ENCODE peak calls at places on chromosome 10, in five cellular contexts. S is left ventricle myocardium inferior, D is tibial artery, C is dorsolateral prefrontal cortex, O is cardiac fibroblast. M is an unnamed sample.

GRCh38 chr10:34432589-34432988 is 382.5 kb downstream of the PARD3 start:
- DNase-seq in S (no peak), D (no peak), C (no peak), O (no peak), M (no peak)

GRCh38 chr10:12605580-12606405 is 256.4 kb downstream of the CAMK1D start:
- DNase-seq in S (peak; percentile 60), D (peak; percentile 91), C (peak; percentile 55), O (peak; percentile 27), M (peak; percentile 27)

GRCh38 chr10:88913157-88913556 is 33.1 kb downstream of the STAMBPL1 start:
- DNase-seq in S (no peak), D (no peak), C (no peak), O (peak; percentile 47), M (no peak)

GRCh38 chr10:99874341-99875085 is 92.1 kb downstream of the ABCC2 start:
- DNase-seq in S (no peak), D (no peak), C (no peak), O (no peak), M (no peak)

GRCh38 chr10:133442967-133443924 is 10.5 kb upstream of the SCART1 start:
- DNase-seq in S (no peak), D (peak; percentile 41), C (no peak), O (no peak), M (no peak)

GRCh38 chr10:43120948-43121290 is 17.3 kb upstream of the CSGALNACT2 start:
- DNase-seq in S (no peak), D (peak; percentile 73), C (no peak), O (no peak), M (no peak)

GRCh38 chr10:3150366-3150765 is 22.2 kb downstream of the PITRM1 start:
- DNase-seq in S (no peak), D (no peak), C (no peak), O (no peak), M (no peak)

GRCh38 chr10:75070478-75071163 is 40.8 kb upstream of the SAMD8 start:
- DNase-seq in S (peak; percentile 59), D (no peak), C (no peak), O (no peak), M (no peak)

GRCh38 chr10:13732485-13732884 is 145.7 kb downstream of the PRPF18 start:
- DNase-seq in S (no peak), D (no peak), C (no peak), O (no peak), M (no peak)

GRCh38 chr10:33163941-33164824 is 170.3 kb downstream of the NRP1 start:
- DNase-seq in S (no peak), D (no peak), C (no peak), O (no peak), M (no peak)

GRCh38 chr10:83289373-83289772 is 849.9 kb upstream of the GHITM start:
- DNase-seq in S (no peak), D (no peak), C (no peak), O (no peak), M (no peak)

GRCh38 chr10:100998183-100998990 is 1.2 kb upstream of the LZTS2 start:
- DNase-seq in S (peak; percentile 84), D (peak; percentile 94), C (peak; percentile 89), O (peak; percentile 91), M (peak; percentile 84)

GRCh38 chr10:100996678-100997363 is 2.8 kb upstream of the LZTS2 start:
- DNase-seq in S (no peak), D (no peak), C (no peak), O (no peak), M (no peak)

GRCh38 chr10:100998991-100999741 is 442 bp upstream of the LZTS2 start:
- DNase-seq in S (peak; percentile 84), D (peak; percentile 91), C (peak; percentile 89), O (peak; percentile 91), M (peak; percentile 72)

GRCh38 chr10:100999742-101000601 is at the start of gene LZTS2:
- DNase-seq in S (no peak), D (peak; percentile 75), C (peak; percentile 62), O (no peak), M (peak; percentile 26)

GRCh38 chr10:100997364-100998182 is 2.0 kb upstream of the LZTS2 start:
- DNase-seq in S (peak; percentile 76), D (peak; percentile 88), C (peak; percentile 76), O (peak; percentile 84), M (peak; percentile 75)
- TF ChIP-seq CTCF in S (peak; percentile 89), D (peak; percentile 87), C (peak; percentile 74), O (peak; percentile 95), M (peak; percentile 91)

DNA sequence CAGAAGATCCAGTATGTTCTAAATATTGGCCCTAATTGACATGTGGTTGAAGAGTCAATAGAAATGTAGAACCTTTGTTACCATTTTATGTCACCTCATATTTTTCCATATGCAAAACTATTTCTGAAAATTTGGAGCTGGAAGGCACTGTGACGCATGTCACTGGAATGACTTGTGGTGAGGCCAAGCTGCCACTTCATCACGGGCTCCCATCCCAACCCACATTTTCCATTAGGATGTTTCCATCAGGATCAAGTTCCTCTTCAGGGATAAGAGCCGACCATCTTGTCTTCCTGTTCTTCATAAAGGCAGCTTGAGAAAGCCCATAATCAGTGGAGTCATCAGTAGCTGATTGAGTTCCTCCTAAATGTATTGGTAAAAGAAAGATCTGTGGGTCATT is 1241.7 kb downstream of the GATA3 start:
- DNase-seq in S (no peak), D (no peak), C (no peak), O (no peak), M (no peak)
- H3K4me3 ChIP-seq in S (no peak overlapping the region), D (no peak overlapping the region), C (no peak overlapping the region), O (no peak overlapping the region), M (no peak overlapping the region)

DNA sequence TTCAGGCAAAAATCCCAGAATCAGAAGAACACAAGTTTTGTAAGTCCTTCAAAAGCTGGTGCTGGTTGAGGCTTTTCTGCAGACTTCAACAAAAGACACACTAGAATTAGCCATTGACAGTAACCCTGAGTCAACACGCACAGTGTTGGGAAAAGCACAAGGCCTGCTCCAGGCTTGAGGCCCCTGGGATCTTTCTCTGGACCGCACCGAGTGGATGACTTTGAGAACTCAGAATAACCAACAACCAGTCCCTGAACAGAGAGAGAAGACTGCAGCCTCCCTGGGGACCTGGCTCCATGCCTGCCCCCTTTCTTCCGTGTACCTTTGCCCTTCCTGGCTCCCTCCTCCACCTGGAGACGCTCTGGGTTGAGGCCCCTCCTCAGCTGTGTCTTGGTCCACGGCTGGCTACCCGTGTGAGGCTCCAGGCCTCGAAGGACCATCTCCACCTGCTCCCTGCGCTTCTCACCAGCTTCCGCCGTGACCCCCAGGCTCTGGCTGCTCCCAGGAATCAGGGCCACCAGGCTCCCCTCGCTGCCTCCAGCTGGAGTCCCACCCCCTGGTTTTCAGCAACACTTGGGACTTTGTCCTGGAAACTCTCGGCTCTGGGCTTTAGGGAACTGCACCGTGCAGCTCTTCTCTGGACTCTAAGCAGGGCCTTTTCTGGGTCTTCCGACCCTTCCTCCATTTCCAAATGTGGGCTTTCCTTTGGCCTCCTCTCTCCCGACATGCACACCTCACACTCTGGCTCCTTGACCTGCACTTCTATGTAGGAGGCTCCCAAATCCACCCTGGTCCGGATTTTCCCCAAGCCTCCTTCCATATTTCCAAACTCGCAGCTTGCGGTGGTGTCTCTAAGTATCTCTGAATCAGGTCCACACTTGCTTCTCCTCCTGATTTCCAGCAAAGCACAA is 28.2 kb downstream of the DIP2C start:
- DNase-seq in S (no peak), D (peak; percentile 71), C (no peak), O (no peak), M (no peak)
- TF ChIP-seq CTCF in S (no peak), D (no peak), C (no peak), O (no peak), M (no peak)

DNA sequence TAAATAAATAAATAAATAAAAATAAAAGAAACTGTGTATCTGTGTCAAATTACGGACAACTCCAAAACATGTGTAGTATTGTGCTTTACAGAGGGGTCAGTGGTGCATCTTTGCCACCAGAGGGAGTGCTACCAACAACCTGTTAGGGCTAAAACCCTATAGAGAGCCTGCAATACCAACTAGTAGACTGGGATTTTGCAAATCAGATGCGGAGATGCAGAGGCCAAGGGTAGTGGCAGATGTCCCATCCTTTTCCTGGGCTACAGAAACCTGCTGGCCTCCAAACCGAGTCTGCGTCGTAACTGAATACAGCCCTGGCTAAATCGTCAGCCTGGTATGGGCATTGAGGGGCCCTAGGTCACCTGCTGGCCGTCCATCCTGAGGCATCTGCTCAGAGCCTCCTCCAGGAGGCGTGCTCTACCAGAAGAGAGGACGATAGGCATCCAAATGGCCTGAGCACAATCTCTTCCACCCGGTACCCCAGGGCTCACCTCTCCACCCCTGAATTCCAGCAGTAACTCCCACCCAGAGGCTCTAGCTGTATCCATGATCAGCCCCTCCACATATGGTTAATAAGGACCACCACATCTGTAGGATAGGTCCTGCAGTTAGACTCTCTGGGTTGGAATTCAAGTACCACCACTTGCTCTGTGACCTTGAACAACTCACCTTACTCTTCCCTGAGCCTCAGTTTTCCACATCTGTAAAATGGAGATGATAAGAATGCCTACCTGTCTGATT is 6.2 kb upstream of the RRP12 start:
- DNase-seq in S (no peak), D (no peak), C (peak; percentile 51), O (peak; percentile 86), M (peak; percentile 84)
- H3K4me3 ChIP-seq in S (peak overlapping the region; percentile 34), D (no peak overlapping the region), C (no peak overlapping the region), O (no peak overlapping the region), M (no peak overlapping the region)

DNA sequence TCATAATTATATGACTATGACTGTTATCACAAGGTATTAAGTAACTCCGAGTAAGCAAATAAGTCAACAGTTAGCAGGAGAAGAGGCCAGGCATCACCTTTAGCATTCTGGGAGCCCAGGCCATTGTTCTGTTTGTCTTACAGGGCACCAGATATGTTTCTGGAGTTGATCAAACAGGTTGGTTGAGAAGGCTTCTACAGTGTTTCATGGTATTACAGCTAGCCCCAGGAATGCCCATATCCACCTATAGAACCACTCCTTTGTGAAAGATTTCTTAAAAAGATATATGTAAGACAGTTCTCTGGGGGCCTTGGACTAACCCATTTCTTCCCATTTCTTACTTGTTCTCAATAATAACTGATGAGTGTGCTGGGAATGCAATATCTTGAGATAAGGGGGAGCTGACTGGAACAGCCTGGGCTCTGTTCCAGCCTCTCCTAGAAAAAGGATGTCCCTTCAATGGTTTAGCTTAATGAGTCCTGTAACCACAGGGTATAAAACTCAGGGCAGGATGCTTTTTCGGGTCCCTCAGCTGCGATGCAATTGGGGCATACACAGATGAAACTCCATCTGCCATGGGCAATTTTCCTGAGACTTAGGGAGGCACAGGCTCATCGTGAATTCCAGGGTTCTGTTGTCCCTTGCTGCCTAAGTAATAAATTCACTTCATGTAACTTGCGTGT is 286.4 kb downstream of the BAMBI start:
- DNase-seq in S (no peak), D (no peak), C (no peak), O (peak; percentile 38), M (no peak)
- TF ChIP-seq CTCF in S (no peak), D (no peak), C (no peak), O (no peak), M (no peak)

GRCh38 chr10:109919224-109919623 is 4.1 kb downstream of the XPNPEP1 start:
- DNase-seq in S (no peak), D (no peak), C (no peak), O (no peak), M (no peak)

GRCh38 chr10:109914966-109915365 is 8.3 kb downstream of the XPNPEP1 start:
- DNase-seq in S (no peak), D (no peak), C (no peak), O (peak; percentile 77), M (peak; percentile 90)

GRCh38 chr10:109912335-109913282 is 10.7 kb downstream of the XPNPEP1 start:
- DNase-seq in S (no peak), D (no peak), C (no peak), O (no peak), M (peak; percentile 91)

GRCh38 chr10:109913351-109913902 is 9.9 kb downstream of the XPNPEP1 start:
- DNase-seq in S (no peak), D (no peak), C (no peak), O (no peak), M (no peak)

GRCh38 chr10:109915566-109915965 is 7.7 kb downstream of the XPNPEP1 start:
- DNase-seq in S (no peak), D (no peak), C (no peak), O (no peak), M (no peak)
- H3K4me3 ChIP-seq in S (no peak overlapping the region), D (no peak overlapping the region), C (no peak overlapping the region), O (no peak overlapping the region), M (no peak overlapping the region)

M was measured in fibroblast of the aortic adventitia.